ENCODE peak calls at places on chromosome 12, in four cellular contexts. One of them, this sample, is unnamed.
A peak's percentile ranks its signal among the peaks of the same experiment; 100 is the strongest.

GRCh38 chr12:67426067-67426466 is 156.9 kb downstream of the CAND1 start:
- DNase-seq in left ventricle myocardium inferior: no peak
- DNase-seq in neural progenitor cell: no peak
- DNase-seq in HCT116: no peak
- DNase-seq in this sample: no peak

GRCh38 chr12:67442347-67442841 is 173.2 kb downstream of the CAND1 start:
- DNase-seq in neural progenitor cell: no peak
- DNase-seq in left ventricle myocardium inferior: peak; percentile 21
- DNase-seq in HCT116: no peak
- DNase-seq in this sample: no peak

GRCh38 chr12:24909667-24910066 is 39.2 kb downstream of the BCAT1 start:
- DNase-seq in left ventricle myocardium inferior: peak; percentile 38
- DNase-seq in HCT116: no peak
- DNase-seq in neural progenitor cell: no peak
- DNase-seq in this sample: peak; percentile 47

GRCh38 chr12:104957388-104958008 is 592 bp downstream of the SLC41A2 start:
- DNase-seq in neural progenitor cell: no peak
- DNase-seq in HCT116: no peak
- DNase-seq in left ventricle myocardium inferior: peak; percentile 18
- DNase-seq in this sample: no peak

GRCh38 chr12:31517994-31518393 is 72.9 kb downstream of the DENND5B start:
- DNase-seq in HCT116: no peak
- DNase-seq in left ventricle myocardium inferior: no peak
- DNase-seq in neural progenitor cell: no peak
- DNase-seq in this sample: no peak

GRCh38 chr12:76030378-76031080 is 1.0 kb downstream of the PHLDA1 start:
- DNase-seq in left ventricle myocardium inferior: peak; percentile 31
- DNase-seq in neural progenitor cell: peak; percentile 37
- DNase-seq in HCT116: no peak
- DNase-seq in this sample: peak; percentile 53

GRCh38 chr12:54261817-54262402 is 18.0 kb downstream of the CBX5 start:
- DNase-seq in neural progenitor cell: no peak
- DNase-seq in left ventricle myocardium inferior: no peak
- DNase-seq in HCT116: no peak
- DNase-seq in this sample: no peak

GRCh38 chr12:34406228-34406995 is 384.1 kb downstream of the ALG10 start:
- DNase-seq in neural progenitor cell: no peak
- DNase-seq in HCT116: no peak
- DNase-seq in left ventricle myocardium inferior: peak; percentile 3
- DNase-seq in this sample: peak; percentile 11

GRCh38 chr12:96766232-96766631 is 140.8 kb upstream of the NEDD1 start:
- DNase-seq in left ventricle myocardium inferior: no peak
- DNase-seq in neural progenitor cell: peak; percentile 26
- DNase-seq in HCT116: no peak
- DNase-seq in this sample: no peak

GRCh38 chr12:95815635-95816212 is 25.2 kb upstream of the NTN4 start:
- DNase-seq in HCT116: no peak
- DNase-seq in neural progenitor cell: no peak
- DNase-seq in left ventricle myocardium inferior: no peak
- DNase-seq in this sample: no peak

GRCh38 chr12:32443491-32443890 is 44.1 kb downstream of the FGD4 start:
- DNase-seq in HCT116: no peak
- DNase-seq in neural progenitor cell: no peak
- DNase-seq in left ventricle myocardium inferior: no peak
- DNase-seq in this sample: no peak

GRCh38 chr12:108770269-108770829 is 39.0 kb upstream of the CORO1C start:
- DNase-seq in HCT116: no peak
- DNase-seq in neural progenitor cell: no peak
- DNase-seq in left ventricle myocardium inferior: no peak
- DNase-seq in this sample: no peak

GRCh38 chr12:52259850-52260249 is 14.6 kb upstream of the KRT86 start:
- DNase-seq in HCT116: no peak
- DNase-seq in left ventricle myocardium inferior: no peak
- DNase-seq in neural progenitor cell: no peak
- DNase-seq in this sample: no peak

GRCh38 chr12:49201595-49202295 is 12.9 kb upstream of the TUBA1A start:
- DNase-seq in left ventricle myocardium inferior: no peak
- DNase-seq in HCT116: no peak
- DNase-seq in neural progenitor cell: peak; percentile 54
- DNase-seq in this sample: no peak

GRCh38 chr12:104825408-104825807 is 132.7 kb downstream of the SLC41A2 start:
- DNase-seq in left ventricle myocardium inferior: no peak
- DNase-seq in HCT116: no peak
- DNase-seq in neural progenitor cell: peak; percentile 6
- DNase-seq in this sample: no peak

GRCh38 chr12:113950873-113951272 is 15.3 kb downstream of the RBM19 start:
- DNase-seq in left ventricle myocardium inferior: no peak
- DNase-seq in HCT116: no peak
- DNase-seq in neural progenitor cell: no peak
- DNase-seq in this sample: no peak

GRCh38 chr12:13038491-13039161 is 5.6 kb upstream of the FAM234B start:
- DNase-seq in HCT116: no peak
- DNase-seq in left ventricle myocardium inferior: no peak
- DNase-seq in neural progenitor cell: no peak
- DNase-seq in this sample: no peak

GRCh38 chr12:39616251-39616650 is 3.4 kb downstream of the ABCD2 start:
- DNase-seq in left ventricle myocardium inferior: no peak
- DNase-seq in HCT116: no peak
- DNase-seq in neural progenitor cell: no peak
- DNase-seq in this sample: no peak

GRCh38 chr12:38601970-38602369 is 285.4 kb downstream of the ALG10B start:
- DNase-seq in neural progenitor cell: no peak
- DNase-seq in HCT116: no peak
- DNase-seq in left ventricle myocardium inferior: no peak
- DNase-seq in this sample: no peak

GRCh38 chr12:27995406-27995805 is 22.9 kb upstream of the PTHLH start:
- DNase-seq in left ventricle myocardium inferior: no peak
- DNase-seq in neural progenitor cell: no peak
- DNase-seq in HCT116: no peak
- DNase-seq in this sample: no peak

GRCh38 chr12:51887476-51888315 is at the start of gene ANKRD33:
- DNase-seq in left ventricle myocardium inferior: no peak
- DNase-seq in HCT116: no peak
- DNase-seq in neural progenitor cell: peak; percentile 90
- DNase-seq in this sample: peak; percentile 63

GRCh38 chr12:52086944-52087835 is 7.7 kb downstream of the SMIM41 start:
- DNase-seq in neural progenitor cell: no peak
- DNase-seq in left ventricle myocardium inferior: no peak
- DNase-seq in HCT116: no peak
- DNase-seq in this sample: no peak

GRCh38 chr12:108855284-108856169 is 1.9 kb downstream of the SSH1 start:
- DNase-seq in HCT116: no peak
- DNase-seq in left ventricle myocardium inferior: no peak
- DNase-seq in neural progenitor cell: no peak
- DNase-seq in this sample: no peak

GRCh38 chr12:6323340-6323994 is 13.0 kb downstream of the PLEKHG6 start:
- DNase-seq in neural progenitor cell: peak; percentile 81
- DNase-seq in HCT116: peak; percentile 70
- DNase-seq in left ventricle myocardium inferior: no peak
- DNase-seq in this sample: peak; percentile 53

GRCh38 chr12:47795121-47795813 is 22.2 kb downstream of the SLC48A1 start:
- DNase-seq in left ventricle myocardium inferior: no peak
- DNase-seq in neural progenitor cell: no peak
- DNase-seq in HCT116: no peak
- DNase-seq in this sample: no peak

GRCh38 chr12:33586576-33586975 is 147.0 kb upstream of the SYT10 start:
- DNase-seq in neural progenitor cell: no peak
- DNase-seq in HCT116: no peak
- DNase-seq in left ventricle myocardium inferior: no peak
- DNase-seq in this sample: no peak

GRCh38 chr12:34406996-34407300 is 384.7 kb downstream of the ALG10 start:
- DNase-seq in neural progenitor cell: no peak
- DNase-seq in HCT116: no peak
- DNase-seq in left ventricle myocardium inferior: no peak
- DNase-seq in this sample: peak; percentile 19

GRCh38 chr12:51496907-51497306 is 72.3 kb downstream of the SLC4A8 start:
- DNase-seq in HCT116: no peak
- DNase-seq in neural progenitor cell: no peak
- DNase-seq in left ventricle myocardium inferior: no peak
- DNase-seq in this sample: no peak

GRCh38 chr12:32881702-32882101 is 14.9 kb downstream of the PKP2 start:
- DNase-seq in left ventricle myocardium inferior: no peak
- DNase-seq in neural progenitor cell: no peak
- DNase-seq in HCT116: no peak
- DNase-seq in this sample: no peak

GRCh38 chr12:94754653-94755052 is 104.3 kb upstream of the TMCC3 start:
- DNase-seq in left ventricle myocardium inferior: no peak
- DNase-seq in HCT116: no peak
- DNase-seq in neural progenitor cell: no peak
- DNase-seq in this sample: no peak

GRCh38 chr12:53985900-53986685 is 1.1 kb downstream of the HOXC10 start:
- DNase-seq in HCT116: no peak
- DNase-seq in left ventricle myocardium inferior: no peak
- DNase-seq in neural progenitor cell: no peak
- DNase-seq in this sample: no peak

GRCh38 chr12:98499668-98500456 is 15.5 kb upstream of the TMPO start:
- DNase-seq in neural progenitor cell: no peak
- DNase-seq in left ventricle myocardium inferior: no peak
- DNase-seq in HCT116: no peak
- DNase-seq in this sample: no peak

GRCh38 chr12:94659531-94659930 is 9.2 kb upstream of the TMCC3 start:
- DNase-seq in left ventricle myocardium inferior: no peak
- DNase-seq in HCT116: no peak
- DNase-seq in neural progenitor cell: no peak
- DNase-seq in this sample: no peak